ENCODE peak calls at places on chromosomes 13 and 19, in seven cellular contexts. I is mammary epithelial cell, U is pancreas, Z is choroid plexus epithelial cell, C is SK-N-SH, T is fibroblast of the aortic adventitia, G is heart left ventricle. A is an unnamed sample.

GRCh38 chr19:17473041-17473440 is 2.7 kb downstream of the SLC27A1 start:
- DNase-seq in G (no peak), U (no peak), T (peak), I (peak), Z (peak), C (no peak), A (no peak)

GRCh38 chr19:45790942-45791341 is 1.7 kb downstream of the DMWD start:
- DNase-seq in G (no peak), Z (no peak), C (no peak), U (no peak), T (no peak), I (no peak), A (no peak)

GRCh38 chr13:101655435-101655834 is 203.0 kb downstream of the ITGBL1 start:
- DNase-seq in Z (no peak), C (no peak), G (no peak), I (no peak), U (no peak), T (peak), A (no peak)

GRCh38 chr13:112711528-112712265 is 21.9 kb downstream of the ATP11A start:
- DNase-seq in T (peak), I (peak), G (no peak), Z (peak), U (no peak), C (no peak), A (no peak)

GRCh38 chr19:10255358-10255757 is 3.3 kb downstream of the MRPL4 start:
- DNase-seq in U (no peak), C (no peak), G (no peak), I (no peak), Z (no peak), T (no peak), A (no peak)

GRCh38 chr19:17235618-17236413 is 9.8 kb downstream of the OCEL1 start:
- DNase-seq in G (peak), Z (peak), I (peak), T (peak), C (peak), U (peak), A (no peak)

GRCh38 chr19:46023311-46023779 is 492 bp upstream of the PGLYRP1 start:
- DNase-seq in G (no peak), C (no peak), T (no peak), U (no peak), I (no peak), Z (no peak), A (no peak)

GRCh38 chr19:8366961-8367326 is 3.0 kb downstream of the ANGPTL4 start:
- DNase-seq in G (no peak), U (no peak), I (no peak), C (no peak), Z (peak), T (peak), A (no peak)

GRCh38 chr13:33303885-33304284 is 18.3 kb upstream of the STARD13 start:
- DNase-seq in C (no peak), G (no peak), Z (peak), I (no peak), T (peak), U (no peak), A (no peak)

GRCh38 chr19:13881231-13881691 is 4.3 kb downstream of the NANOS3 start:
- DNase-seq in T (no peak), I (no peak), C (peak), U (no peak), G (no peak), Z (peak), A (no peak)

GRCh38 chr19:45878043-45878794 is 7.7 kb downstream of the IRF2BP1 start:
- DNase-seq in Z (no peak), T (no peak), U (peak), C (no peak), I (no peak), G (no peak), A (no peak)

GRCh38 chr13:20489185-20489820 is 36.4 kb downstream of the CRYL1 start:
- DNase-seq in C (no peak), G (no peak), Z (peak), U (no peak), I (no peak), T (no peak), A (no peak)

GRCh38 chr19:47340477-47341208 is 8.5 kb upstream of the DHX34 start:
- DNase-seq in U (peak), I (no peak), T (no peak), Z (no peak), G (no peak), C (no peak), A (no peak)

GRCh38 chr19:16801599-16801998 is 27.6 kb upstream of the SIN3B start:
- DNase-seq in U (no peak), G (no peak), I (peak), T (peak), C (no peak), Z (peak), A (no peak)

GRCh38 chr13:24659239-24659638 is 21.0 kb upstream of the ATP12A start:
- DNase-seq in G (no peak), Z (no peak), T (no peak), U (no peak), C (no peak), I (no peak), A (no peak)

GRCh38 chr19:6271721-6272410 is 7.9 kb downstream of the MLLT1 start:
- DNase-seq in U (peak), I (no peak), C (peak), G (peak), Z (peak), T (peak), A (no peak)

GRCh38 chr19:6272913-6273600 is 6.7 kb downstream of the MLLT1 start:
- DNase-seq in C (no peak), I (no peak), U (no peak), T (no peak), Z (no peak), G (no peak), A (no peak)

GRCh38 chr19:6273701-6274601 is 5.8 kb downstream of the MLLT1 start:
- DNase-seq in U (peak), T (peak), C (peak), G (peak), I (peak), Z (peak), A (no peak)

GRCh38 chr19:6271251-6271650 is 8.5 kb downstream of the MLLT1 start:
- DNase-seq in G (no peak), Z (peak), C (peak), T (no peak), I (no peak), U (no peak), A (no peak)

DNA sequence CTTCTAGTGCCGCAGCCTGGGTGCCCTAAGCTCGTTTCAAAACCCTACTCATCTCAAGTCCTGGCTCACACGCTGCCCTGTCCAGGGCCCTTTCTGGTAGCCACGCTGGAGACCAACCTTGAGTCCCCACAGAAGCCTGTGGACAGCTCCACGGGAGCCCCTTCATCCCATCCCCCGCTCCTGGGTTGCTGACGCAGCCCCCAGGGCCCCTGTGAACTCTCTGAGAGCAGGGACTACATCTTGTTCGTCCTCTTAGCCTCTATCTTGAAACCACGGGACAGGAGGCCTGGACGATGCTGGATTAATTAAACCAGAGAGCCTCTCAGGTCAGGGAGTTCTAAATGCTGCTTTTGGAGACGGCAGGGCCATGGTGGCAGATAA is 7.4 kb downstream of the MLLT1 start:
- DNase-seq in C (peak), I (no peak), Z (no peak), U (no peak), T (no peak), G (no peak), A (no peak)
- TF ChIP-seq CTCF in C (no peak), I (no peak), Z (no peak), U (no peak), T (no peak), G (no peak), A (no peak)

GRCh38 chr13:80458546-80458945 is 117.6 kb upstream of the SPRY2 start:
- DNase-seq in G (no peak), U (no peak), T (no peak), I (no peak), C (no peak), Z (peak), A (no peak)

GRCh38 chr13:80462567-80462966 is 121.6 kb upstream of the SPRY2 start:
- DNase-seq in I (no peak), Z (no peak), C (no peak), T (no peak), G (no peak), U (no peak), A (no peak)

GRCh38 chr13:80462037-80462436 is 121.1 kb upstream of the SPRY2 start:
- DNase-seq in C (no peak), G (no peak), U (no peak), Z (no peak), T (no peak), I (no peak), A (no peak)

GRCh38 chr13:80465321-80465720 is 124.4 kb upstream of the SPRY2 start:
- DNase-seq in Z (no peak), C (no peak), I (no peak), U (no peak), G (no peak), T (no peak), A (no peak)

GRCh38 chr13:80463673-80464352 is 122.9 kb upstream of the SPRY2 start:
- DNase-seq in G (no peak), T (peak), Z (peak), C (no peak), U (no peak), I (peak), A (no peak)
- TF ChIP-seq CTCF in G (no peak), T (no peak), Z (no peak), C (no peak), U (no peak), I (no peak), A (no peak)

DNA sequence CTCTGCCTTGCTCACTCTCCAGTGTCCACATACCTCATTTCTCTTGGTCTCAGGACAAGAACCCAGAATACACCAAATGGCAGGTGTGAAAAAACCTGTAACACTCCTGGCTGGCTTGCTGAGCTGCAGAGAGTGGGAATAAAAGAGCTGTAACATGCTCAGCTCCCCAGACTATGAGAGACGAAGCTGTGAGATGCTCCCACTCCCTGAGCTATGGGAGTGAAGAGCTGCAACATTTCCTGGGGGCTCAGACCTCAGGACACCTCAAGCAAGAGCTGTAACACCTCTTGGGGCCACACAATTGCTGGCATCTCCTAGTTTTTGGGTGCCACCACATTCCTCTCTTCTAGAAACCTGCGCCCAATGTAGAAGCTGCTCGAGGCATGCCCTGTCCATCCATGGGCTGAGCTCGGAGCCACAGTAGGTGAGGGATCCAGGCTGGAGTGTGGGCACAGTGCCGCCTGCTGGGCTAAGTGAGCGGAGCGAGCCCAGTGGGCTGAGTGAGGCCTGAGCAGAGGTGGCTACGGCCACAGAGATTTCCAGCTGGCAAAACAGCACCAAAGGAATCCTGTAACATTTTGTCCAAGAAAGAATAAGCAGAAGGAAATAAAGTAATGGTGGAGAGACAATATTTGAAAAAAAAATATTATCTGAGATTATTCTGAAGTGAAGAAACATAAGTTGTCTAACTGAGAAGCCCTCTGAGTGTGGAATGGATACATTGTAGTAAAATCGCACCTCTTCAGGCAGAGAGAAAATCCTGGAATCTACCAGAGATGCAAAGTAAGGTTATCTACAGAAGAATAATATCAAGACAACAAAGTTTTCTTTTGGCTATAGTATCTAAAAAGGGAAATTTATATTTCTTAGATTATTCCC is 186.2 kb upstream of the PCDH9 start:
- DNase-seq in Z (peak), C (peak), G (peak), U (peak), T (peak), I (peak), A (no peak)
- TF ChIP-seq CTCF in Z (peak), C (peak), G (peak), U (no peak), T (peak), I (peak), A (peak)

GRCh38 chr19:20278342-20278741 is 111.3 kb downstream of the ZNF486 start:
- DNase-seq in T (no peak), U (no peak), C (no peak), G (no peak), Z (no peak), I (no peak), A (no peak)
- TF ChIP-seq CTCF in T (no peak), U (no peak), C (no peak), G (no peak), Z (no peak), I (no peak), A (peak)

DNA sequence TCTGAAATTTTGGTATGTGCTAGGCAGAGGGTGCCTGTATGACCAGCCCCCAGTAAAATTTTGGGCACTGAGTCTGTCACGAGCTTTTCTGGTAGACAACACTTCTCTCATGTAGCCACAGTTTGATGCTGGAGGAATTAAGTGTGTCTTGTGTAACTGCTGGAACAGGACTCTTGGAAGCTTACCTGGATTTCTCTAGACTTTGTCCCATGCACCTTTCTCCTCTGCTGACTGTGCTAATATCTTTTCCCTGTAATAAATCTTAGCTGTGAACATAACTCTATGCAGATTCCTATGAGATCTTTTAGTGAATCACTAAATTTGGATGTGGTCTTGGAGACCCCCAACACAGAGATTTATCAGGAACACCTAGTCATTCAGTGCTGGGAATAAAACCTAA is 13.8 kb downstream of the RNF6 start:
- DNase-seq in T (no peak), I (no peak), C (no peak), Z (no peak), U (no peak), G (no peak), A (no peak)
- TF ChIP-seq CTCF in T (no peak), I (no peak), C (no peak), Z (no peak), U (no peak), G (no peak), A (no peak)

DNA sequence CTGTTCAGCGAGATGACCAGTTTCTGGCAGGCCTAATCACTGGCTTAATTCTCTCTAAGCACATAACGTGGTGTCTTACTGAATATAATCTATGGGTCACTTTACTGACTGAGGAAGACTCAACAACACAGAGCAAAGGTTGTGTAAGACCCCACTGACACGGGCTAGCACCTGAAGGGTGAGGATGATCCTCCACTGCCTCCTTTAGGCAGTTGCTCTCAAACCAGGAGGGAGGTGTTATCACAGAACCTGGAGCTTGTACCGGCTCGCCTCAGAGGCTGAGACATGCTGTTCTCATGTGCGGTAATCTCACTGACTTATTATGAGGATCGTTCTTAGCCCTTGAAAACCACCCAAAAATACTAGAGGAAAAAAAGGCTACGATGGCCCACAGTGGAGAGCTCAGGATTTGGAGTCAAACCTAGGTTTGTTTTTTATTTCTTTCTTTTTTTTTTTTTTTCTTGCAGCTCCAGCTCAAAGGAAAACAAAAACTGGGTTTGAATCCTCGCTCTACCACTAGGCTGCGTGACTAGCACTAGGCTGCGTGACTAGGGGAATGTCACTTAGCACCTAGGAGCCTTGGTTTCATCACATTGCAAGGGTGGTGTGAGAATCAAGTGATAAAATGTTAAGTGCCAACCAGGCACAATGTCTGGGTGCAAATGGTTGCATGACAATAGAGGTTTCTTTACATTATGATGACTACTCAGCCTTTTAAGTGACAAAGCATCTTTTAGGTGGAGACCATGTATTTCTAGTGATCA is 28.1 kb downstream of the RCBTB2 start:
- DNase-seq in I (peak), Z (no peak), C (no peak), G (no peak), T (no peak), U (no peak), A (no peak)
- TF ChIP-seq CTCF in I (peak), Z (no peak), C (no peak), G (no peak), T (no peak), U (no peak), A (no peak)